ENCODE peak calls at places on chromosome 21, in nine cellular contexts. G is IMR-90, T is HL-60, O is lung, I is body of pancreas, E is OCI-LY7, F is cardiac fibroblast, Q is epithelial cell of proximal tubule, M is prostate gland. W is an unnamed sample.
A peak's percentile ranks its signal among the peaks of the same experiment; 100 is the strongest.

GRCh38 chr21:38956791-38957571 is 151.3 kb downstream of the ETS2 start:
- DNase-seq in G (peak; percentile 40), T (no peak), O (no peak), I (peak; percentile 38), E (no peak), F (no peak), Q (no peak), M (no peak), W (no peak)

GRCh38 chr21:42651515-42652401 is 1.7 kb upstream of the PDE9A start:
- DNase-seq in G (no peak), T (no peak), O (no peak), I (no peak), E (no peak), F (no peak), Q (no peak), M (no peak), W (no peak)

GRCh38 chr21:43712268-43712942 is 6.5 kb upstream of the PDXK start:
- DNase-seq in G (peak; percentile 32), T (no peak), O (peak; percentile 90), I (peak; percentile 71), E (no peak), F (peak; percentile 58), Q (peak; percentile 92), M (peak; percentile 88), W (peak; percentile 80)

GRCh38 chr21:37793660-37794059 is 122.6 kb downstream of the KCNJ6 start:
- DNase-seq in G (peak; percentile 79), T (no peak), O (no peak), I (no peak), E (no peak), F (peak; percentile 62), Q (no peak), M (no peak), W (no peak)

GRCh38 chr21:18522181-18522771 is 118.7 kb upstream of the TMPRSS15 start:
- DNase-seq in G (no peak), T (no peak), O (no peak), I (no peak), E (no peak), F (no peak), Q (no peak), M (no peak), W (no peak)

GRCh38 chr21:33684923-33685560 is 42.7 kb downstream of the ITSN1 start:
- DNase-seq in G (peak; percentile 50), T (no peak), O (no peak), I (no peak), E (no peak), F (peak; percentile 40), Q (no peak), M (no peak), W (no peak)

GRCh38 chr21:42097860-42098259 is 26.7 kb downstream of the UMODL1 start:
- DNase-seq in G (peak; percentile 99), T (no peak), O (peak; percentile 71), I (peak; percentile 74), E (no peak), F (peak; percentile 98), Q (peak; percentile 81), M (peak; percentile 79), W (peak; percentile 50)

GRCh38 chr21:14554948-14555347 is 8.8 kb upstream of the SAMSN1 start:
- DNase-seq in G (no peak), T (no peak), O (no peak), I (no peak), E (no peak), F (peak; percentile 64), Q (no peak), M (no peak), W (no peak)

GRCh38 chr21:34020005-34020847 is 53.2 kb upstream of the MRPS6 start:
- DNase-seq in G (no peak), T (peak; percentile 81), O (no peak), I (peak; percentile 31), E (peak; percentile 95), F (no peak), Q (no peak), M (no peak), W (no peak)

GRCh38 chr21:33470701-33471100 is 9.1 kb downstream of the TMEM50B start:
- DNase-seq in G (no peak), T (no peak), O (no peak), I (no peak), E (no peak), F (no peak), Q (no peak), M (no peak), W (no peak)

GRCh38 chr21:26977741-26978140 is 10.9 kb upstream of the ADAMTS5 start:
- DNase-seq in G (peak; percentile 61), T (no peak), O (no peak), I (no peak), E (no peak), F (no peak), Q (no peak), M (no peak), W (no peak)

GRCh38 chr21:34182436-34182835 is 109.1 kb downstream of the MRPS6 start:
- DNase-seq in G (no peak), T (no peak), O (no peak), I (no peak), E (no peak), F (no peak), Q (no peak), M (no peak), W (no peak)

GRCh38 chr21:26887241-26887640 is 42.0 kb upstream of the ADAMTS1 start:
- DNase-seq in G (peak; percentile 15), T (no peak), O (no peak), I (no peak), E (no peak), F (peak; percentile 16), Q (no peak), M (peak; percentile 65), W (peak; percentile 93)

GRCh38 chr21:27275294-27275927 is 308.5 kb upstream of the ADAMTS5 start:
- DNase-seq in G (peak; percentile 88), T (peak; percentile 83), O (no peak), I (no peak), E (no peak), F (peak; percentile 90), Q (no peak), M (no peak), W (no peak)

GRCh38 chr21:41615613-41616012 is 107.7 kb upstream of the TMPRSS2 start:
- DNase-seq in G (peak; percentile 99), T (no peak), O (no peak), I (no peak), E (no peak), F (peak; percentile 97), Q (no peak), M (peak; percentile 58), W (no peak)

GRCh38 chr21:32364801-32365200 is 28.0 kb downstream of the URB1 start:
- DNase-seq in G (no peak), T (no peak), O (no peak), I (no peak), E (no peak), F (no peak), Q (no peak), M (no peak), W (no peak)
- TF ChIP-seq CTCF in G (no peak), T (no peak), O (no peak), I (no peak), E (no peak), F (no peak), Q (no peak), M (no peak), W (no peak)

GRCh38 chr21:46295996-46296752 is 10.0 kb downstream of the YBEY start:
- DNase-seq in G (peak; percentile 32), T (no peak), O (no peak), I (peak; percentile 76), E (peak; percentile 71), F (peak; percentile 93), Q (no peak), M (no peak), W (no peak)

GRCh38 chr21:46298083-46298412 is 11.9 kb downstream of the YBEY start:
- DNase-seq in G (no peak), T (no peak), O (no peak), I (no peak), E (no peak), F (peak; percentile 47), Q (no peak), M (no peak), W (no peak)

GRCh38 chr21:46295177-46295711 is 9.1 kb downstream of the YBEY start:
- DNase-seq in G (peak; percentile 69), T (no peak), O (no peak), I (no peak), E (no peak), F (peak; percentile 69), Q (no peak), M (no peak), W (no peak)

GRCh38 chr21:46299167-46299566 is 13.0 kb downstream of the YBEY start:
- DNase-seq in G (no peak), T (no peak), O (no peak), I (no peak), E (no peak), F (no peak), Q (no peak), M (no peak), W (no peak)

GRCh38 chr21:46297311-46298082 is 11.4 kb downstream of the YBEY start:
- DNase-seq in G (no peak), T (no peak), O (no peak), I (no peak), E (no peak), F (no peak), Q (no peak), M (no peak), W (no peak)
- H3K4me3 ChIP-seq in G (no peak overlapping the region), T (no peak overlapping the region), O (peak overlapping the region; percentile 11), I (peak overlapping the region; percentile 29), E (no peak overlapping the region), F (peak overlapping the region; percentile 23), Q (peak overlapping the region; percentile 28), M (peak overlapping the region; percentile 29), W (no peak overlapping the region)

DNA sequence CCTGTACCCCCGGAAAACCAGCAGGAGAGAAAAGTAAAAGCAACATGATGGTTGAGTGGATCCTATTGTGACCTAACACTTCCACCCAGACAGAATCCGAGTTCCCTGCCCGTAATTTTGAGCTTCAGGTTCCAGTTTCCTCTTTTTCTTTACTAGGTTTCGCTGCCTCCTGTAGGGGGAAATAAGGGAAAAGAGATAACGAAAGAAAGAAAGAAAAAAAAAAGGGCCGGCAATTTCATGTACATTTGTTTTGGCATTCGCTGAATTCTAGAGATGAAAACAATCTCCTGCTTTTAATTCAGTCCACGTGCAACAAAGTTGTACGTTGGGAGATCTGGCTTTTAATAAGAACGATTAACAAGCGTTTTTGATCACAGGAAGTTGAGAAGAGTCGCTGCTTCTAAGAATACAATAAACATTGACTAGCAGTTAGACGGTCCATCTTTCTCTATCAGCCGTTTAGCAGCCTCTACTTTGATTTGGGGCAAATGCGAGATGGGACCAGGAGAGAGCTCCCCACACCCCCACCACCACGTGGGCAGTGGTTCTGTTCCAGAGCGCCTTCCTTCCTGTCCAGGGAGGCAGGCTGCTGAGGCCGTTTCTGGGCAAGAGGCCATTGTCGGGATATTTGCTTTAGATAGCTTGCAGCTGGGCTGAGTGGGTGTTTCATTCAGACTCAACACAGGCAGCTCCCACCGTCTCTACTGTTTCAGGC is 155.9 kb upstream of the RUNX1 start:
- DNase-seq in G (peak; percentile 98), T (no peak), O (peak; percentile 66), I (peak; percentile 86), E (peak; percentile 54), F (peak; percentile 92), Q (no peak), M (peak; percentile 21), W (no peak)
- TF ChIP-seq CTCF in G (peak; percentile 44), T (no peak), O (no peak), I (no peak), E (peak; percentile 57), F (peak; percentile 25), Q (no peak), M (no peak), W (no peak)

DNA sequence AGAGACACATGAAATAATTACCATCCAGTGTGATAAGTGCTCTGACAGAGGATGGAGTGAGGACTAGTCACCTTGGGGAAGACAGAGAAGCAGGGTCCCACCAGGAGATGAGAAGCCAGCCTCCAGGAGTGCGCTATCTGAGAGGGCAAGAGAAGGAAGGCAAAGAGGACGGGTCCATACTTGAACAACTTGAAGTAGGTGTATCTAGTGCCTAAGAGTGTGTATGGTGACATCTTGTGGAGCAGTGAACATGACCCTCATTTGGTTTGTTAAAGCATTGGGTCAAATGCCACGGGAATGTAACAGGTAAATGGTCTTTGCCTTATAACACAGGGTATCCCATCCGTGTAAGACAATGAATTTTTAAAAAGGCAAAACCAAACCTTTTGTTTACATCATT is 39.8 kb downstream of the MRPL39 start:
- DNase-seq in G (no peak), T (no peak), O (no peak), I (no peak), E (no peak), F (no peak), Q (no peak), M (no peak), W (no peak)
- H3K4me3 ChIP-seq in G (no peak overlapping the region), T (no peak overlapping the region), O (no peak overlapping the region), I (no peak overlapping the region), E (no peak overlapping the region), F (no peak overlapping the region), Q (peak overlapping the region; percentile 78), M (no peak overlapping the region), W (no peak overlapping the region)

W was measured in LNCaP clone FGC.